ENCODE peak calls at places on chromosomes 5 and 9, in six cellular contexts. Y is CD8-positive, alpha-beta memory T cell; J is IMR-90; I is mammary epithelial cell; N is fibroblast of mammary gland; U is fibroblast of pulmonary artery. Q is an unnamed sample.

GRCh38 chr5:93598141-93598996 is 15.3 kb downstream of the NR2F1 start:
- DNase-seq in Y (no peak), J (peak), I (no peak), N (no peak), U (no peak), Q (no peak)

GRCh38 chr9:23587433-23587832 is 238.6 kb downstream of the ELAVL2 start:
- DNase-seq in Y (no peak), J (no peak), I (no peak), N (no peak), U (no peak), Q (no peak)

GRCh38 chr5:86917117-86917579 is 299.4 kb downstream of the COX7C start:
- DNase-seq in Y (peak), J (peak), I (peak), N (peak), U (peak), Q (no peak)

GRCh38 chr9:132571806-132572600 is 10.4 kb upstream of the BARHL1 start:
- DNase-seq in Y (no peak), J (no peak), I (no peak), N (no peak), U (no peak), Q (no peak)

GRCh38 chr9:136237486-136238341 is 7.9 kb downstream of the QSOX2 start:
- DNase-seq in Y (no peak), J (no peak), I (no peak), N (no peak), U (no peak), Q (no peak)

GRCh38 chr9:32385135-32385884 is 867 bp downstream of the ACO1 start:
- DNase-seq in Y (no peak), J (peak), I (no peak), N (peak), U (no peak), Q (no peak)

GRCh38 chr9:113636165-113636564 is 172.6 kb downstream of the RGS3 start:
- DNase-seq in Y (no peak), J (peak), I (no peak), N (no peak), U (no peak), Q (no peak)

GRCh38 chr5:154816891-154817492 is 33.4 kb downstream of the FAXDC2 start:
- DNase-seq in Y (no peak), J (no peak), I (no peak), N (no peak), U (no peak), Q (no peak)

GRCh38 chr5:57478826-57479225 is 3.8 kb downstream of the ACTBL2 start:
- DNase-seq in Y (no peak), J (no peak), I (no peak), N (no peak), U (no peak), Q (no peak)

GRCh38 chr5:96144289-96144688 is 182.6 kb upstream of the ELL2 start:
- DNase-seq in Y (no peak), J (no peak), I (no peak), N (no peak), U (no peak), Q (no peak)

GRCh38 chr9:120360046-120360445 is 219.9 kb downstream of the CDK5RAP2 start:
- DNase-seq in Y (no peak), J (peak), I (no peak), N (peak), U (peak), Q (no peak)

GRCh38 chr5:10690460-10690859 is 70.6 kb downstream of the DAP start:
- DNase-seq in Y (no peak), J (peak), I (no peak), N (no peak), U (no peak), Q (no peak)

GRCh38 chr9:136051568-136052432 is 43.3 kb downstream of the NACC2 start:
- DNase-seq in Y (no peak), J (peak), I (peak), N (peak), U (peak), Q (peak)

GRCh38 chr5:40386293-40386692 is 293.4 kb upstream of the PTGER4 start:
- DNase-seq in Y (peak), J (peak), I (peak), N (no peak), U (no peak), Q (no peak)

GRCh38 chr9:133876144-133876543 is 116.0 kb downstream of the VAV2 start:
- DNase-seq in Y (no peak), J (no peak), I (no peak), N (peak), U (no peak), Q (peak)

GRCh38 chr9:136074706-136075105 is 20.4 kb downstream of the NACC2 start:
- DNase-seq in Y (no peak), J (no peak), I (no peak), N (no peak), U (no peak), Q (no peak)

GRCh38 chr9:92616199-92617129 is 53.5 kb downstream of the IPPK start:
- DNase-seq in Y (no peak), J (no peak), I (no peak), N (peak), U (no peak), Q (no peak)

GRCh38 chr5:66966439-66966838 is 230.2 kb downstream of the CD180 start:
- DNase-seq in Y (no peak), J (no peak), I (no peak), N (no peak), U (no peak), Q (no peak)

GRCh38 chr9:96256800-96257199 is 45.2 kb downstream of the HSD17B3 start:
- DNase-seq in Y (no peak), J (peak), I (peak), N (no peak), U (peak), Q (no peak)

GRCh38 chr9:123358181-123358894 is 2.3 kb downstream of the CRB2 start:
- DNase-seq in Y (no peak), J (no peak), I (no peak), N (no peak), U (no peak), Q (no peak)

GRCh38 chr5:133108481-133108921 is 56.7 kb downstream of the HSPA4 start:
- DNase-seq in Y (no peak), J (no peak), I (no peak), N (no peak), U (no peak), Q (no peak)

GRCh38 chr9:113579270-113580040 is 115.9 kb downstream of the RGS3 start:
- DNase-seq in Y (peak), J (peak), I (no peak), N (no peak), U (no peak), Q (no peak)

GRCh38 chr5:79206541-79206940 is 29.4 kb upstream of the JMY start:
- DNase-seq in Y (no peak), J (no peak), I (no peak), N (no peak), U (no peak), Q (no peak)

GRCh38 chr5:149271717-149272558 is at the start of gene AFAP1L1:
- DNase-seq in Y (no peak), J (peak), I (peak), N (peak), U (peak), Q (no peak)

GRCh38 chr5:63911871-63912270 is 50.4 kb downstream of the HTR1A start:
- DNase-seq in Y (no peak), J (no peak), I (no peak), N (no peak), U (no peak), Q (no peak)

GRCh38 chr9:13480688-13481087 is 201.2 kb upstream of the MPDZ start:
- DNase-seq in Y (no peak), J (no peak), I (peak), N (peak), U (peak), Q (no peak)

GRCh38 chr9:92954078-92954861 is 6.9 kb downstream of the FGD3 start:
- DNase-seq in Y (peak), J (no peak), I (peak), N (peak), U (peak), Q (peak)

GRCh38 chr9:92043002-92043401 is 72.2 kb downstream of the SPTLC1 start:
- DNase-seq in Y (no peak), J (no peak), I (no peak), N (no peak), U (no peak), Q (no peak)

GRCh38 chr5:175465282-175465681 is 13.1 kb upstream of the SFXN1 start:
- DNase-seq in Y (no peak), J (no peak), I (no peak), N (no peak), U (no peak), Q (no peak)

GRCh38 chr9:127087836-127088235 is 34.6 kb downstream of the ANGPTL2 start:
- DNase-seq in Y (no peak), J (no peak), I (no peak), N (no peak), U (no peak), Q (no peak)

GRCh38 chr5:89282038-89282831 is 399.3 kb upstream of the MEF2C start:
- DNase-seq in Y (no peak), J (no peak), I (no peak), N (no peak), U (no peak), Q (no peak)

DNA sequence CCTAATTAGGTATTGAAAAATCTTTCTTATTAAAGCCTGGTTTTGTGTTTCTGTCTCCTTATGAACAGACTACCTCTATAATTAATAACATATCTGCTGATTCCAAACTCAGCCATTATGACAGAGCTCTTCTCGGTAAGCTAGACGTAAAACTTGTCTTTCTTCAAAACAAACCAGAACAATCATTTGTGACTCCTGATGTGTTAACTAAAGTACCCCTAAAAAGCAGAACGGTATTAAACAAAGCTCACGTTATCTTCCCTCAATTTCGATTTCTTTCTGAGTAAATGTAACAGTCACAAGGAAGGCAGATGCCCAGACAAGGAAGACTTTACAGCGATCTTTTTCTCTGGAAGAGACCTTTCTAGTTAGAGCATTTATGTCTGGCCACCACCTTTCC is 1.8 kb downstream of the SEMA5A start:
- DNase-seq in Y (no peak), J (peak), I (no peak), N (peak), U (no peak), Q (no peak)
- H3K4me3 ChIP-seq in Y (no peak), J (peak), I (peak), N (peak), U (peak), Q (peak)

GRCh38 chr5:141883184-141883947 is 5.2 kb upstream of the PCDH1 start:
- DNase-seq in Y (no peak), J (peak), I (peak), N (peak), U (peak), Q (no peak)

GRCh38 chr5:141879941-141880738 is 1.9 kb upstream of the PCDH1 start:
- DNase-seq in Y (no peak), J (no peak), I (no peak), N (no peak), U (no peak), Q (no peak)

GRCh38 chr5:141880961-141881801 is 3.0 kb upstream of the PCDH1 start:
- DNase-seq in Y (no peak), J (no peak), I (peak), N (no peak), U (peak), Q (no peak)

GRCh38 chr5:141882594-141883183 is 4.5 kb upstream of the PCDH1 start:
- DNase-seq in Y (no peak), J (no peak), I (no peak), N (no peak), U (no peak), Q (no peak)

DNA sequence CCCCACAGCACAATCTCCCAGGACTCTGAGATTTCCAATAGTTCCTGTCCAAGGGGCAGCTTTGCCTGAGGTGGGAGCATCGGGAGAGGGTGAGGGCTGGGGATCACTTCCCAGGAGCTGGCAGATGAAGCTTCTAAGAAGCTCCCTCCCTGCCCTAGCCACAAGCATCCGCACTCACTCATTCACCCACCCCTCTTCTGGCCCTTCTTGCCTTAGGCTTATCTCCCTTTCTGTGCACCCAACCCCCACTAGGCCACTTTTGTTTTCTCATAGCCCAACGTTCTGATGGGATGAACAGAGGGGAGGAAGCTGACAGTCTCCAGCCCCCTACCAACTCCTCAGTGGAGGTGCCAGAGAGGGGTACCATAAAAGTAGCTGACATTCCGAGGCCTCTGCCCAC is 3.7 kb upstream of the PCDH1 start:
- DNase-seq in Y (no peak), J (no peak), I (no peak), N (no peak), U (no peak), Q (no peak)
- H3K4me3 ChIP-seq in Y (no peak), J (no peak), I (no peak), N (no peak), U (no peak), Q (no peak)

DNA sequence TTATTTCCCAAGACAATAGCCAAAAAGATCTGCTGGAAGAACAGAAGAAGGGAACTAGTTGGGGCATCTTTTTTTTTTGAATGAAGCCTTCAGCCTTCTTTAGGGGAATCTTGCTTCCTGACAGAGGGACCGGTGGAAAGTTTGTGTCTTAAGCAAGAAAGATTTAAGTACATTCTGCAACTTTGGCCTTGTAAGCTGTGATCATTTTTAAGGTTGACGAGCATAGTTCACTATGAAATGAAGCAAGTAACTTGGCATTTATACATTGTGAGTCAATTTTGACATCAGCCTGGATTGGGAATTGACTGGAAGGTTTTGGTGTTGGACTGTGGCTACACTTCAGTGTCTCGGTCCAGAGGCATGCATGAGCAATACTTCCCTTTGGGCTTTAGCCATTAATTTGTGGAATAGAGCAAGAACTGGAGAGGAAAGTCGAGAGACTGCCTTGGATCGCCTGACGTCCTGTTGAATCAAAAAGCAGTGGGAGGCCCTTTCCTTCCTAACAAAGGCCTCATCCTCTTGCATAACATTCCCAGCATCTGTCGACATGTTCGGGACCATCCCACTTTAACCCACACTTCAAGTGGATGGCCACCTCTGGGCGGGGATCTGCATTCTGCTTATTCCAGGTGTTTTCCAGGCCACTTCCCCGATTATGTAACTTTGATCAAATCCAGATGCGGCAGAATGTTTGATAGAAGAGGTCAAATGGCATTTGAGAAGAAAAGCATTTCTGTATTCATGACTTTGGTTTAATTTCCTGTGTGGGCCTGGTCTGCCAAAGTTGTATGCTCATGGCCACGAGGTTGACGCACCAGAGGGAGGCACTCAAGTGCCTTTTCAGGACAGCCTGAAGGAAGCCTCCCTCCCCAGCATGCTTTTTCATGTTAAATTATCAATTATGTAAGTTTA is 12.5 kb downstream of the ABL1 start:
- DNase-seq in Y (no peak), J (peak), I (peak), N (peak), U (peak), Q (peak)
- H3K4me3 ChIP-seq in Y (no peak), J (no peak), I (no peak), N (no peak), U (peak), Q (peak)

GRCh38 chr5:141763526-141763925 is 81.5 kb upstream of the ARAP3 start:
- DNase-seq in Y (no peak), J (no peak), I (no peak), N (no peak), U (no peak), Q (no peak)
- H3K4me3 ChIP-seq in Y (no peak), J (no peak), I (no peak), N (no peak), U (no peak), Q (no peak)

GRCh38 chr5:103489293-103489692 is 73.3 kb downstream of the NUDT12 start:
- DNase-seq in Y (no peak), J (no peak), I (no peak), N (no peak), U (no peak), Q (no peak)
- H3K4me3 ChIP-seq in Y (no peak), J (no peak), I (no peak), N (no peak), U (no peak), Q (no peak)

DNA sequence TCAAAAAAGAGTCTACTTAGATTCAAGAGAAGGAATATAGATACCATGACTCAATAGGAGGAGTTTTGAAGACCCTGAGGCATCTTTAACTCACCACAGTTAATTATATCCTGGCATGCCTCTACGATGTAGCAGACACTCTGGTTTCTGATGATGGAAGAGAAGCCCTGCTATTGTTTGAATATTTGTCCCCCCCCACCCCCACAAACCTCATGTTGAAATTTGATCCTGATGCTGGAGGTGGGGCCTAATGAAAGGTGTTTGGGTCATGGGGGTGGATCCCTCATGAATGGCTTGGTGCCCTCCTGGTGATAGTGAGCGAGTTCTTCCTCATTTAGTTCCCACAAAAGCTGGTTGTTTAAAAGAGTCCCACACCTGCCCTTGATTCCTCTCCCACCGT is 147.9 kb upstream of the TBCA start:
- DNase-seq in Y (no peak), J (no peak), I (peak), N (no peak), U (no peak), Q (peak)
- H3K4me3 ChIP-seq in Y (no peak), J (no peak), I (no peak), N (no peak), U (no peak), Q (no peak)

GRCh38 chr5:5026407-5026780 is 113.7 kb upstream of the ADAMTS16 start:
- DNase-seq in Y (no peak), J (no peak), I (no peak), N (no peak), U (no peak), Q (no peak)

GRCh38 chr5:5021436-5021835 is 118.7 kb upstream of the ADAMTS16 start:
- DNase-seq in Y (no peak), J (no peak), I (no peak), N (no peak), U (no peak), Q (no peak)

GRCh38 chr5:5025774-5026406 is 114.2 kb upstream of the ADAMTS16 start:
- DNase-seq in Y (no peak), J (no peak), I (no peak), N (peak), U (no peak), Q (no peak)

DNA sequence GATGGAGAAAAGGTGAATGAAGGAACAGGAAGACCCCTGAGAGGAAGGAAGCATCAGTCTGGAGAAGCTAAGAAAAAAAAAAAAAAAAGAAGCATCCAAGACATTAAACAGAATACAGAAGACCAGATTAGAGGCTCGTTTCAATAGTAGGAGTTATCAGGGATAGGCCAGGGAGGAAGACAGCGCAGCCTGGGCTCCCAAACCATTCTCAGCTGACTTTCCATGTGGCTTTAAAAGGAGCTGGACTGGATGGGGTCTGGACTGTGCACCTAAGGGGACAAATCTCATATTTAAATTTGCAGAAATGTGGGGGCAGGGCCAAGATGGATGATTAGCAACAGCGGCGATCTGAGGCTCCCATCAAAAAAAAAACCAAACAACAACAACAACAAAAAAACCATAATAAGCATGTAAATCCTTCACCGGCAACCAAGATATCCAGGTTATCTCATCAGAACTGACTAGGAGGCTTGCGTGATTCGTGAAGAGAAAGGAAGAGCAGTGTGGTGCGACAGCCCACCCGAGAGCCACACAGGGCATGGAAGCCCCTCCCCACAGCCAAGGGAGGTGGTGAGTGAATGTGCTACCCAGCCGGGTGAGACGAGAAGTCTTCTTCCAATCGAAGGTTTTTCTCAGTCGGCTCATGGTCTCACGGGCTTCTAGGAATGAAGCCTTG is 114.9 kb upstream of the ADAMTS16 start:
- DNase-seq in Y (no peak), J (no peak), I (no peak), N (no peak), U (no peak), Q (no peak)
- H3K4me3 ChIP-seq in Y (peak), J (no peak), I (no peak), N (no peak), U (no peak), Q (no peak)

Q was measured in keratinocyte.